ENCODE peak calls at places on chromosomes 13 and 19, in eight cellular contexts. One of them, this sample, is unnamed.

GRCh38 chr19:10471909-10472308 is 31.2 kb downstream of the KEAP1 start:
- DNase-seq in GM23248: peak; percentile 57
- DNase-seq in SK-N-SH: peak; percentile 65
- DNase-seq in neural progenitor cell: no peak
- DNase-seq in PC-3: peak; percentile 71
- DNase-seq in OCI-LY7: peak; percentile 65
- DNase-seq in HCT116: no peak
- DNase-seq in MM.1S: peak; percentile 55
- DNase-seq in this sample: peak; percentile 58

GRCh38 chr13:113815151-113816058 is 48.5 kb downstream of the GAS6 start:
- DNase-seq in GM23248: no peak
- DNase-seq in SK-N-SH: no peak
- DNase-seq in neural progenitor cell: no peak
- DNase-seq in PC-3: peak; percentile 42
- DNase-seq in OCI-LY7: peak; percentile 84
- DNase-seq in HCT116: peak; percentile 73
- DNase-seq in MM.1S: no peak
- DNase-seq in this sample: no peak

GRCh38 chr13:51557423-51557822 is 26.8 kb upstream of the WDFY2 start:
- DNase-seq in GM23248: no peak
- DNase-seq in SK-N-SH: no peak
- DNase-seq in neural progenitor cell: no peak
- DNase-seq in PC-3: no peak
- DNase-seq in OCI-LY7: no peak
- DNase-seq in HCT116: no peak
- DNase-seq in MM.1S: no peak
- DNase-seq in this sample: no peak

GRCh38 chr13:21638319-21639282 is 32.3 kb upstream of the FGF9 start:
- DNase-seq in GM23248: peak; percentile 29
- DNase-seq in SK-N-SH: peak; percentile 29
- DNase-seq in neural progenitor cell: no peak
- DNase-seq in PC-3: peak; percentile 64
- DNase-seq in OCI-LY7: peak; percentile 40
- DNase-seq in HCT116: no peak
- DNase-seq in MM.1S: peak; percentile 15
- DNase-seq in this sample: peak; percentile 56

GRCh38 chr19:34172661-34173144 is 399 bp downstream of the LSM14A start:
- DNase-seq in GM23248: peak; percentile 70
- DNase-seq in SK-N-SH: peak; percentile 70
- DNase-seq in neural progenitor cell: peak; percentile 90
- DNase-seq in PC-3: no peak
- DNase-seq in OCI-LY7: peak; percentile 64
- DNase-seq in HCT116: no peak
- DNase-seq in MM.1S: no peak
- DNase-seq in this sample: peak; percentile 50

GRCh38 chr19:16088351-16088984 is 12.2 kb downstream of the TPM4 start:
- DNase-seq in GM23248: no peak
- DNase-seq in SK-N-SH: no peak
- DNase-seq in neural progenitor cell: no peak
- DNase-seq in PC-3: no peak
- DNase-seq in OCI-LY7: no peak
- DNase-seq in HCT116: no peak
- DNase-seq in MM.1S: no peak
- DNase-seq in this sample: no peak

GRCh38 chr19:11088508-11089253 is 582 bp upstream of the LDLR start:
- DNase-seq in GM23248: peak; percentile 35
- DNase-seq in SK-N-SH: no peak
- DNase-seq in neural progenitor cell: no peak
- DNase-seq in PC-3: no peak
- DNase-seq in OCI-LY7: no peak
- DNase-seq in HCT116: no peak
- DNase-seq in MM.1S: no peak
- DNase-seq in this sample: peak; percentile 26

GRCh38 chr13:98915563-98916348 is 62.1 kb downstream of the DOCK9 start:
- DNase-seq in GM23248: peak; percentile 12
- DNase-seq in SK-N-SH: no peak
- DNase-seq in neural progenitor cell: no peak
- DNase-seq in PC-3: peak; percentile 5
- DNase-seq in OCI-LY7: no peak
- DNase-seq in HCT116: no peak
- DNase-seq in MM.1S: no peak
- DNase-seq in this sample: no peak

GRCh38 chr19:48152552-48152951 is 17.6 kb downstream of the LIG1 start:
- DNase-seq in GM23248: peak; percentile 57
- DNase-seq in SK-N-SH: peak; percentile 65
- DNase-seq in neural progenitor cell: peak; percentile 61
- DNase-seq in PC-3: peak; percentile 67
- DNase-seq in OCI-LY7: peak; percentile 64
- DNase-seq in HCT116: peak; percentile 18
- DNase-seq in MM.1S: peak; percentile 64
- DNase-seq in this sample: peak; percentile 61

GRCh38 chr13:60604058-60604457 is 207.0 kb downstream of the TDRD3 start:
- DNase-seq in GM23248: no peak
- DNase-seq in SK-N-SH: no peak
- DNase-seq in neural progenitor cell: no peak
- DNase-seq in PC-3: no peak
- DNase-seq in OCI-LY7: no peak
- DNase-seq in HCT116: no peak
- DNase-seq in MM.1S: no peak
- DNase-seq in this sample: no peak

GRCh38 chr13:33349996-33350826 is 64.7 kb upstream of the STARD13 start:
- DNase-seq in GM23248: peak; percentile 67
- DNase-seq in SK-N-SH: peak; percentile 79
- DNase-seq in neural progenitor cell: peak; percentile 47
- DNase-seq in PC-3: peak; percentile 37
- DNase-seq in OCI-LY7: no peak
- DNase-seq in HCT116: no peak
- DNase-seq in MM.1S: no peak
- DNase-seq in this sample: peak; percentile 44

GRCh38 chr19:43582495-43582894 is 6.9 kb downstream of the PINLYP start:
- DNase-seq in GM23248: no peak
- DNase-seq in SK-N-SH: no peak
- DNase-seq in neural progenitor cell: no peak
- DNase-seq in PC-3: no peak
- DNase-seq in OCI-LY7: no peak
- DNase-seq in HCT116: no peak
- DNase-seq in MM.1S: no peak
- DNase-seq in this sample: no peak

GRCh38 chr19:2594319-2594718 is 108.2 kb downstream of the GNG7 start:
- DNase-seq in GM23248: no peak
- DNase-seq in SK-N-SH: no peak
- DNase-seq in neural progenitor cell: no peak
- DNase-seq in PC-3: no peak
- DNase-seq in OCI-LY7: no peak
- DNase-seq in HCT116: no peak
- DNase-seq in MM.1S: no peak
- DNase-seq in this sample: no peak

GRCh38 chr19:42355896-42356295 is 30.5 kb downstream of the MEGF8 start:
- DNase-seq in GM23248: no peak
- DNase-seq in SK-N-SH: no peak
- DNase-seq in neural progenitor cell: no peak
- DNase-seq in PC-3: no peak
- DNase-seq in OCI-LY7: no peak
- DNase-seq in HCT116: no peak
- DNase-seq in MM.1S: no peak
- DNase-seq in this sample: no peak

GRCh38 chr19:47111081-47111589 is 2.4 kb downstream of the ZC3H4 start:
- DNase-seq in GM23248: peak; percentile 43
- DNase-seq in SK-N-SH: peak; percentile 44
- DNase-seq in neural progenitor cell: peak; percentile 34
- DNase-seq in PC-3: no peak
- DNase-seq in OCI-LY7: peak; percentile 60
- DNase-seq in HCT116: no peak
- DNase-seq in MM.1S: peak; percentile 45
- DNase-seq in this sample: no peak

GRCh38 chr13:70203661-70204229 is 95.5 kb upstream of the KLHL1 start:
- DNase-seq in GM23248: no peak
- DNase-seq in SK-N-SH: no peak
- DNase-seq in neural progenitor cell: peak; percentile 23
- DNase-seq in PC-3: peak; percentile 26
- DNase-seq in OCI-LY7: peak; percentile 59
- DNase-seq in HCT116: peak; percentile 4
- DNase-seq in MM.1S: no peak
- DNase-seq in this sample: no peak

DNA sequence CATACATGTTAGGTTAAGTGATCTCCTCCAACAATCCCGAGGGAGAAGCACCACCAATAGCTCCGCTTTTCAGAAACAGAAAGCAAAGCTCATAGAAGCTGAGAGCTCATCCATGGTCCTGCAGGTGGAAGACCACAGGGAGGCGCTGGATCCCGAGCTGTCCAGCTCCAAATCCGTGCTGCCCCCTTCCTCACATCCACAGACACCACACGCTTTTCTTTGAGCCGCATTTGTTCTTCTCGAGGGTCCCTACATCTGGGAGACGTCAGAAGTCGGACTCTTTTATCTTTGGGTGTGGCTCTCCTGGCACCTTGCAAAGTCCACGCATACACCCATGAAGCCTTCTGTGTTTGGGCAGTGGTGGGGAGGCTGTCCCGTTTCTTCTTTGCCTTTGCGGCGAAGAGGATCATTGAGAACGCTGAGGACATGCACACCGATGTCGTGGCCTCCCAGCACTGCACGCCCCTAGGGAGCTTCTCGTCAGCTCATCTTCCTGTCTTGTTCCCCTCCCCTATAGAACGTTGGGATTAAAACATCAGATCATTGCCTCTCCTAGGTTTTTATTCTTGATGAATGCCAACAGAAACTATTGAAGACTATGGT is 184.8 kb downstream of the TEX29 start:
- DNase-seq in GM23248: peak; percentile 15
- DNase-seq in SK-N-SH: peak; percentile 47
- DNase-seq in neural progenitor cell: peak; percentile 87
- DNase-seq in PC-3: peak; percentile 5
- DNase-seq in OCI-LY7: peak; percentile 1
- DNase-seq in HCT116: peak; percentile 33
- DNase-seq in MM.1S: no peak
- DNase-seq in this sample: no peak
- TF ChIP-seq EZH2phosphoT487 in GM23248: no peak
- TF ChIP-seq EZH2phosphoT487 in SK-N-SH: no peak
- TF ChIP-seq EZH2phosphoT487 in neural progenitor cell: no peak
- TF ChIP-seq EZH2phosphoT487 in PC-3: no peak
- TF ChIP-seq EZH2phosphoT487 in OCI-LY7: no peak
- TF ChIP-seq EZH2phosphoT487 in HCT116: no peak
- TF ChIP-seq EZH2phosphoT487 in MM.1S: no peak
- TF ChIP-seq EZH2phosphoT487 in this sample: no peak

GRCh38 chr19:13134626-13135025 is 15.5 kb downstream of the STX10 start:
- DNase-seq in GM23248: peak; percentile 21
- DNase-seq in SK-N-SH: no peak
- DNase-seq in neural progenitor cell: no peak
- DNase-seq in PC-3: peak; percentile 52
- DNase-seq in OCI-LY7: no peak
- DNase-seq in HCT116: no peak
- DNase-seq in MM.1S: no peak
- DNase-seq in this sample: no peak
- H3K9me3 ChIP-seq in GM23248: no peaks in the 10 kb centered on the region
- H3K9me3 ChIP-seq in SK-N-SH: no peaks in the 10 kb centered on the region
- H3K9me3 ChIP-seq in neural progenitor cell: no peaks in the 10 kb centered on the region
- H3K9me3 ChIP-seq in PC-3: no peaks in the 10 kb centered on the region
- H3K9me3 ChIP-seq in OCI-LY7: no peaks in the 10 kb centered on the region
- H3K9me3 ChIP-seq in HCT116: no peaks in the 10 kb centered on the region
- H3K9me3 ChIP-seq in MM.1S: no peaks in the 10 kb centered on the region
- H3K9me3 ChIP-seq in this sample: no peaks in the 10 kb centered on the region

GRCh38 chr13:94308808-94309207 is 170.7 kb downstream of the DCT start:
- DNase-seq in GM23248: no peak
- DNase-seq in SK-N-SH: no peak
- DNase-seq in neural progenitor cell: no peak
- DNase-seq in PC-3: no peak
- DNase-seq in OCI-LY7: no peak
- DNase-seq in HCT116: no peak
- DNase-seq in MM.1S: no peak
- DNase-seq in this sample: no peak

GRCh38 chr13:94305033-94305432 is 174.4 kb downstream of the DCT start:
- DNase-seq in GM23248: no peak
- DNase-seq in SK-N-SH: no peak
- DNase-seq in neural progenitor cell: no peak
- DNase-seq in PC-3: peak; percentile 30
- DNase-seq in OCI-LY7: no peak
- DNase-seq in HCT116: no peak
- DNase-seq in MM.1S: no peak
- DNase-seq in this sample: no peak

GRCh38 chr13:94303644-94304174 is 175.8 kb downstream of the DCT start:
- DNase-seq in GM23248: no peak
- DNase-seq in SK-N-SH: no peak
- DNase-seq in neural progenitor cell: no peak
- DNase-seq in PC-3: no peak
- DNase-seq in OCI-LY7: no peak
- DNase-seq in HCT116: no peak
- DNase-seq in MM.1S: no peak
- DNase-seq in this sample: no peak

GRCh38 chr13:94305934-94306333 is 173.5 kb downstream of the DCT start:
- DNase-seq in GM23248: peak; percentile 49
- DNase-seq in SK-N-SH: no peak
- DNase-seq in neural progenitor cell: no peak
- DNase-seq in PC-3: no peak
- DNase-seq in OCI-LY7: no peak
- DNase-seq in HCT116: no peak
- DNase-seq in MM.1S: no peak
- DNase-seq in this sample: no peak

DNA sequence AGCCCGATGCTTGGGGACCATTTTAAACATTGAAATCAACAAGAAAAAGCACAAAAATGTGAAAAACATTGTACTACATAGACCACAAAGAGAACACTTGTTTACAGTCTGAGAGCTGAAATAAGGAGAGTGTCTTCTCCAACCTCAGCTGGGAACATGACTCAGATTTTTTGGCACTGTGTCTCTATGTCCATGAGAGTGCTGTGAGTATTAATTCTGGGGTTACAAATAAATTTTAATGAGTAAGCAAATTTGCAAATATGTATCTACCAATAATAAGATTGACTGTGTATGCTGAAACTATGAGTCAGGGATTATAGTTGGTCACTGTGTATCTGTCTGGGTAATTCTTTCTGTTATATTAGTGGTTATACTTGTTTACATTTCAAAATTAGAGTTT is 174.0 kb downstream of the DCT start:
- DNase-seq in GM23248: peak; percentile 80
- DNase-seq in SK-N-SH: no peak
- DNase-seq in neural progenitor cell: no peak
- DNase-seq in PC-3: peak; percentile 93
- DNase-seq in OCI-LY7: no peak
- DNase-seq in HCT116: no peak
- DNase-seq in MM.1S: no peak
- DNase-seq in this sample: no peak
- TF ChIP-seq EZH2phosphoT487 in GM23248: no peak
- TF ChIP-seq EZH2phosphoT487 in SK-N-SH: no peak
- TF ChIP-seq EZH2phosphoT487 in neural progenitor cell: no peak
- TF ChIP-seq EZH2phosphoT487 in PC-3: no peak
- TF ChIP-seq EZH2phosphoT487 in OCI-LY7: no peak
- TF ChIP-seq EZH2phosphoT487 in HCT116: no peak
- TF ChIP-seq EZH2phosphoT487 in MM.1S: no peak
- TF ChIP-seq EZH2phosphoT487 in this sample: no peak

DNA sequence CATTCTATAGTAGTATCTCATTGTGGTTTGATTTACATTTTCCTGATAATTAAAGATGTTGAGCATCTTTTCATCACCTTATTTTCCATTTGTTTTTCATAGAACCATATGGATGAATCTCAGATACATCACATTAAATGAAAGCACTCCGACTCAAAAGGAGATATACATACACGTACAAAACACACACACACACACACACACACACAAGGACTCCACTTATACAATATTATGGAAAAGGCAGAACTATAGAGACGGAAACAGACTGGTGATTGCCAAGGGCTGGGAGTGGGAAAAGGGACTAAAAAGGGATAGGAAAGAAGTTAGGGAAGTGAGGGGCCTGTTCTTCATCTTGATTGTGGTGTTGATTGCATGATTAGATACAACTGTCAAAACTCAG is 24.3 kb downstream of the ZNF585A start:
- DNase-seq in GM23248: no peak
- DNase-seq in SK-N-SH: no peak
- DNase-seq in neural progenitor cell: no peak
- DNase-seq in PC-3: no peak
- DNase-seq in OCI-LY7: no peak
- DNase-seq in HCT116: no peak
- DNase-seq in MM.1S: no peak
- DNase-seq in this sample: no peak
- H3K9me3 ChIP-seq in GM23248: no peaks in the 10 kb centered on the region
- H3K9me3 ChIP-seq in SK-N-SH: peaks cover 16% of the 10 kb centered on the region
- H3K9me3 ChIP-seq in neural progenitor cell: peaks cover 28% of the 10 kb centered on the region
- H3K9me3 ChIP-seq in PC-3: peaks cover 17% of the 10 kb centered on the region
- H3K9me3 ChIP-seq in OCI-LY7: no peaks in the 10 kb centered on the region
- H3K9me3 ChIP-seq in HCT116: peaks cover 15% of the 10 kb centered on the region
- H3K9me3 ChIP-seq in MM.1S: no peaks in the 10 kb centered on the region
- H3K9me3 ChIP-seq in this sample: peaks cover 24% of the 10 kb centered on the region

This sample was measured in hepatocyte.